ENCODE peak calls at places on chromosomes 16 and 17, in four cellular contexts. N is neural progenitor cell, M is iPS DF 6.9, J is stomach. Y is an unnamed sample. For H3K36me3, the result is how much of the 10 kb centered on the place peaks cover.

GRCh38 chr17:628507-628941 is 86.1 kb downstream of the VPS53 start:
- DNase-seq in J (no peak), M (no peak), N (no peak), Y (no peak)

GRCh38 chr16:8714143-8714542 is 39.7 kb downstream of the ABAT start:
- DNase-seq in M (no peak), J (no peak), N (peak), Y (no peak)

GRCh38 chr16:15777533-15778203 is 79.2 kb downstream of the MYH11 start:
- DNase-seq in M (peak), J (no peak), N (peak), Y (peak)

GRCh38 chr17:68011199-68011665 is 15.0 kb upstream of the C17orf58 start:
- DNase-seq in J (peak), M (no peak), N (peak), Y (peak)

GRCh38 chr17:13008461-13008860 is 9.4 kb downstream of the ELAC2 start:
- DNase-seq in N (no peak), J (no peak), M (no peak), Y (no peak)

GRCh38 chr16:10561001-10561400 is 19.4 kb downstream of the EMP2 start:
- DNase-seq in M (no peak), J (no peak), N (no peak), Y (no peak)

GRCh38 chr17:63932008-63932561 is at the start of gene CD79B:
- DNase-seq in N (no peak), M (no peak), J (no peak), Y (peak)

GRCh38 chr16:31875112-31875803 is 1.7 kb downstream of the ZNF267 start:
- DNase-seq in J (no peak), N (no peak), M (no peak), Y (no peak)

GRCh38 chr17:27091043-27091497 is 202.8 kb upstream of the WSB1 start:
- DNase-seq in N (no peak), M (no peak), J (no peak), Y (no peak)

DNA sequence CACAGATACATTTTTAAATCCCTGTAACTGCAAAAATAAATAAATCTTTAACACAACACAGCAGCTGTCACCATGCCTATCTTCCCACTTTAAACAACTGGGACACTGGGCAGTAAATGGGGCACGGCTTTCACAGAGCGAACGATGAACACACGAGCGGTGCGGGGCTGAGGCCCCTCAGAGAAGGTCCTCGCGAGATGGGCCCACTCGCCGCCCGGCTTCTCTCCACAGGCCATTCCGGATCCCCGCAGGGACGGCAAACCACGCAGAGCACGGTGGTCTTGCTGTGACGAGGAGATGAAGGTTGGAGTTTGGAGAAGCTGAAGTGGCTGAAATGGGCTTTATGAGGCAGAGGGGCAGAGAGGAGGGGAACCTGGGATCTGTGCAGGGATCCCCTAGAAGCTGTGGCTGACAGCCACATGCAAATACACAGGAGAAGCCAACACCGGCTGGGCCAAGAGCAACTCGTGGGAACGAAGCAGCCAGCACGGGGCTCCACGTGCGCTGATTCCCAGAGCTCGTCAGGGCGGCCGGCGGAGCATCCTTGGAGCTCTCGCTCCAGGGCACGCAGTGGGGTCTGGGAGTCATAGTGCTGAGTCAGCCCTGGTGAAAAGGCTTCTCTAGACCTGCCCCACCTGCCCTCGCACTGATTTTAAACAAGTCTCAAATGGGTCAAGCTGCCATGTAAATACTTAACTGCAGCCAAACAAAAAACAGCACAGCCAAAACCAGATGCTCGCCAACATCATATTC is 31.7 kb downstream of the CCDC57 start:
- DNase-seq in M (no peak), J (no peak), N (no peak), Y (peak)
- H3K36me3 ChIP-seq in M (under half), J (half or more), N (under half), Y (under half)

GRCh38 chr17:17141860-17142552 is 64.1 kb downstream of the PLD6 start:
- DNase-seq in J (no peak), M (peak), N (peak), Y (peak)

GRCh38 chr17:17142556-17142955 is 63.6 kb downstream of the PLD6 start:
- DNase-seq in N (no peak), J (no peak), M (no peak), Y (no peak)

GRCh38 chr17:17141279-17141678 is 64.9 kb downstream of the PLD6 start:
- DNase-seq in M (no peak), N (peak), J (no peak), Y (peak)

GRCh38 chr17:17139972-17140589 is 66.1 kb downstream of the PLD6 start:
- DNase-seq in M (no peak), J (no peak), N (no peak), Y (peak)

DNA sequence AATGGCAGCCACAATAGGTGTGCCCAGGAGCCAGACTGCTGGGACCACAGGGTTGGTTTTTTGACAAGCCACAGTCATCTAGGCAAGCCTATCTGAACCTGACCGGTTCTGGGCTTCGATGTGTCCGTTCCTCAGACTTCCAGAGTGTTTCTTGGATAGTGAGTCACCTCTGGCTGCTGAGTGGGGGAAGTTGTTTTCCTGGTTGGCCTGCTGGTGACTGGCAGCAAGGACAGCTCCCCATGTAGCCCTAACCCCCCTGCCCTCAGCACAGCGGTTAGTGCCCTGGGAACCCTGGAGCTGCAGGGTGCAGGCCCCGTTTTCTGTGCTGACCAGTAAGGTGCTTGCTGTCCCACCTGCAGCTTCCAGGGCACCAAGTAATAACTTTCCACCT is 65.5 kb downstream of the PLD6 start:
- DNase-seq in N (no peak), M (no peak), J (no peak), Y (no peak)
- H3K36me3 ChIP-seq in N (under half), M (under half), J (half or more), Y (under half)

GRCh38 chr17:21293846-21294240 is 9.3 kb downstream of the MAP2K3 start:
- DNase-seq in M (no peak), J (no peak), N (no peak), Y (peak)
- H3K36me3 ChIP-seq in M (under half), J (under half), N (under half), Y (under half)

GRCh38 chr16:29995911-29996772 is at the start of gene INO80E:
- DNase-seq in N (peak), J (peak), M (peak), Y (peak)

GRCh38 chr16:29993191-29993902 is 2.1 kb downstream of the HIRIP3 start:
- DNase-seq in M (no peak), N (no peak), J (no peak), Y (no peak)

GRCh38 chr16:29995330-29995910 is at the start of gene HIRIP3:
- DNase-seq in M (no peak), N (peak), J (peak), Y (peak)

GRCh38 chr16:29993903-29994612 is 1.4 kb downstream of the HIRIP3 start:
- DNase-seq in M (no peak), N (no peak), J (no peak), Y (no peak)

DNA sequence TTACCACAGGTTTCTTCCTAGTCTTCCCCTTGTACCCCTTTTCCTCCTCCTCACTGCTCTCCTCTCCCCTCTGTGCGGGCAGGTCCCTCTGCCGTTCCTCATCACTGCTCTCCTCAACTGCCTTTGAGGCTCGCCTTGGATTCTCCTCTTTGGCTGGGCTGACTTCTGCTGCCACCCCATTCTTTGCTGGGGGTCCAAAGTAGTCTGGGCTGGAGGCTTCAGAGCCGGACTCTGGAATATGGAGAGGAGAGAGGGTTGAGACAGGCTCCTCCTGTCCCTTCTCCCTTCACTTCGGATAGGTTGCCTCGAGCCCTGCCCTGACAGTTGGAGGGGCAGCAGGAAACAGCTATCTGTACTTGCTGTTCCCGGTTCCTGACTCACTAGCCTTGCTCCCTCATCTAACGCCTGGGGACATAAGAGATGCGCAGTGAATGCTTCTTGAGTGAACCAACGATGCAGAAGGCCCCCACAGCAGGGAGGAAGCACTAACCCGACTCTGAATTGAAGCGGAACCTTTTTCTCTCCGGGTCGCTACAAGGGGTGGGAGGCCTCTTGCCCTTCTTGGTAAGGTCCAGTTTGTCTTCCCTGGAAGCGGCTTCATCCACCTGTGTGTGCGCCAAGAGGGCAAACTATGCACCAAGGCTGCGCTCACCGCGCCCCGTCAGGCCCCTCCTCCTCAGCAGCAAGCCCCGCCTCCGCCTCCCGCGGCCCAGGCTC is 646 bp downstream of the HIRIP3 start:
- DNase-seq in M (no peak), J (peak), N (no peak), Y (peak)
- H3K36me3 ChIP-seq in M (under half), J (half or more), N (under half), Y (under half)

Y was measured in H7.